ENCODE peak calls at places on chromosomes 4 and X, in seven cellular contexts. F is right lobe of liver; G is psoas muscle; Z is cardiac muscle cell; U is GM12878; M is tibial artery; T is CD8-positive, alpha-beta T cell. D is an unnamed sample. For H3K36me3 and H3K27me3, the result is how much of the 10 kb centered on the place peaks cover.

GRCh38 chrX:15988661-15989603 is 134.3 kb upstream of the AP1S2 start:
- DNase-seq in F (no peak), G (no peak), Z (no peak), U (no peak), M (no peak), T (no peak), D (no peak)

GRCh38 chr4:168743576-168743975 is 246.7 kb downstream of the PALLD start:
- DNase-seq in F (peak), G (no peak), Z (no peak), U (no peak), M (no peak), T (no peak), D (no peak)

GRCh38 chr4:37604464-37604863 is 81.7 kb downstream of the RELL1 start:
- DNase-seq in F (no peak), G (no peak), Z (no peak), U (no peak), M (no peak), T (no peak), D (no peak)

GRCh38 chr4:183746305-183747229 is 87.5 kb downstream of the TRAPPC11 start:
- DNase-seq in F (no peak), G (peak), Z (no peak), U (peak), M (peak), T (no peak), D (no peak)

GRCh38 chr4:123232439-123232838 is 164.2 kb upstream of the SPRY1 start:
- DNase-seq in F (no peak), G (no peak), Z (no peak), U (no peak), M (no peak), T (no peak), D (no peak)

GRCh38 chr4:74944354-74944793 is 11.5 kb downstream of the PARM1 start:
- DNase-seq in F (no peak), G (no peak), Z (no peak), U (no peak), M (no peak), T (no peak), D (no peak)

GRCh38 chr4:142845293-142846070 is 619 bp downstream of the INPP4B start:
- DNase-seq in F (no peak), G (peak), Z (peak), U (no peak), M (peak), T (no peak), D (no peak)

GRCh38 chr4:97558204-97558804 is 585.0 kb downstream of the STPG2 start:
- DNase-seq in F (no peak), G (no peak), Z (no peak), U (no peak), M (no peak), T (no peak), D (no peak)

GRCh38 chr4:142600952-142601351 is 245.1 kb downstream of the INPP4B start:
- DNase-seq in F (no peak), G (no peak), Z (no peak), U (no peak), M (no peak), T (no peak), D (no peak)

GRCh38 chrX:56759736-56760409 is 30.8 kb downstream of the NBDY start:
- DNase-seq in F (no peak), G (peak), Z (no peak), U (no peak), M (no peak), T (no peak), D (no peak)

GRCh38 chr4:10019521-10020051 is 1.7 kb downstream of the SLC2A9 start:
- DNase-seq in F (peak), G (peak), Z (no peak), U (no peak), M (no peak), T (no peak), D (peak)
- H3K27ac ChIP-seq in F (peak), G (peak), Z (no peak), U (no peak), M (peak), T (peak), D (peak)

GRCh38 chr4:68873218-68873502 is 57.4 kb downstream of the UGT2B10 start:
- DNase-seq in F (no peak), G (no peak), Z (no peak), U (no peak), M (no peak), T (no peak), D (no peak)
- H3K36me3 ChIP-seq in F (under half), G (under half), Z (under half), U (under half), M (under half), T (under half), D (under half)

GRCh38 chr4:24322517-24322916 is 261.8 kb downstream of the DHX15 start:
- DNase-seq in F (no peak), G (no peak), Z (no peak), U (no peak), M (no peak), T (no peak), D (no peak)

GRCh38 chr4:24322986-24323385 is 261.4 kb downstream of the DHX15 start:
- DNase-seq in F (no peak), G (no peak), Z (no peak), U (no peak), M (no peak), T (no peak), D (no peak)

GRCh38 chr4:24321151-24321550 is 263.2 kb downstream of the DHX15 start:
- DNase-seq in F (no peak), G (no peak), Z (no peak), U (no peak), M (no peak), T (no peak), D (no peak)

GRCh38 chr4:24321637-24322036 is 262.7 kb downstream of the DHX15 start:
- DNase-seq in F (no peak), G (no peak), Z (no peak), U (no peak), M (no peak), T (no peak), D (no peak)
- H3K27me3 ChIP-seq in F (under half), G (under half), Z (under half), U (under half), M (under half), T (under half), D (under half)

DNA sequence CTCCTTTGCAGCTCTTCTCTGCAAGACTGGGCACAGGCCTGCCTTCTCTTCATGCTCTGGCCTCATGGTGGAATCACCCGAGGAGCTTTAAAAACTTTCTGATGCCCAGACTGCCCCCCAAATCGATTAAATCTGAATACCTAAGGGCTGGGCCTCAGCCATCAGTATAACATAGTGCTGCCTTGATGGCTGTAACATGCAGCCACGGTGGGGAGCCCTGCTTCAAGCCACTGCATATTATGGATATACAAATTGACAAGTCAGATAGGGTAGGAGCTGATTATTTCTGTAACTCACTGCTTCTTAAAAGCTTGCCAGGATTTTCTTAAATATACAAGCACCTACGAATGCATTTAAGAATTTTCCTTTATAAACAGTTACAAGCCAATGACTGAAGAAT is 40.5 kb downstream of the GPM6B start:
- DNase-seq in F (no peak), G (no peak), Z (no peak), U (no peak), M (no peak), T (no peak), D (no peak)
- H3K27ac ChIP-seq in F (no peak), G (no peak), Z (no peak), U (no peak), M (no peak), T (no peak), D (no peak)

DNA sequence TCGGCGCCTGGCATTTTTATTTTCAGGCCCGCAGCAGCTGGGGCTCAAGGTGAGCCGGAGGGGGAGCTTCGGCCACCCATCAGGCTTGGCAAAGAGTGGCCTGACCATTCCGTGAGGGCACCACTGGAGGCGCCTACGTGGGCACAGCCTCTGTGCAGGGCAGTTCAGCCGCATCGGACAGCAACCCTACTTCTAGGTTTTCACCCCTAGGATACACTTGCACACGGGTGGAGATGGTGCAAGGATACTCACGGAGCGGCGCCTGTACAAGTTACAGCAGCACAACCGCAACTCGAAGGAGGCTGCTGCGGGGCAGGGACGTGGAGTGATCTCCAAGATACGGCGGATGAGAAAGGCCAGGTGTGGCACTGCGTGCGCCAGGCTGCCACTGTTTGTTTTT is 10.8 kb downstream of the HCFC1 start:
- DNase-seq in F (no peak), G (no peak), Z (no peak), U (no peak), M (no peak), T (no peak), D (no peak)
- H3K36me3 ChIP-seq in F (half or more), G (half or more), Z (under half), U (under half), M (under half), T (under half), D (half or more)